ENCODE peak calls at places on chromosomes 1 and 21, in four cellular contexts. N is activated T-cell treated with anti-CD3 and anti-CD28 coated beads, Interleukin-2, amount 50 U/mL, for 72 hours; V is skeletal muscle cell; Y is DMS153. F is an unnamed sample.

GRCh38 chr1:93171549-93172050 is 8.6 kb downstream of the TMED5 start:
- DNase-seq in N (no peak), V (no peak), Y (no peak), F (no peak)

GRCh38 chr1:204975568-204976235 is 67.3 kb upstream of the CNTN2 start:
- DNase-seq in N (peak; percentile 58), V (no peak), Y (peak; percentile 23), F (no peak)

GRCh38 chr1:233113713-233114028 is 163.3 kb downstream of the NTPCR start:
- DNase-seq in N (no peak), V (no peak), Y (no peak), F (no peak)

GRCh38 chr1:230125633-230126528 is 58.8 kb downstream of the GALNT2 start:
- DNase-seq in N (peak; percentile 60), V (no peak), Y (no peak), F (no peak)

GRCh38 chr1:54499097-54500029 is 48.7 kb upstream of the ACOT11 start:
- DNase-seq in N (peak; percentile 38), V (no peak), Y (peak; percentile 13), F (no peak)

GRCh38 chr1:223670458-223671159 is 5.1 kb upstream of the CAPN8 start:
- DNase-seq in N (peak; percentile 26), V (peak; percentile 7), Y (peak; percentile 34), F (no peak)

GRCh38 chr1:228463009-228463558 is 24.1 kb upstream of the RNF187 start:
- DNase-seq in N (peak; percentile 45), V (no peak), Y (no peak), F (no peak)

GRCh38 chr1:168085401-168085872 is 51.3 kb downstream of the GPR161 start:
- DNase-seq in N (no peak), V (no peak), Y (no peak), F (no peak)

GRCh38 chr21:37787456-37787855 is 128.8 kb downstream of the KCNJ6 start:
- DNase-seq in N (no peak), V (peak; percentile 88), Y (no peak), F (peak; percentile 67)

GRCh38 chr1:36326499-36326898 is 3.1 kb upstream of the EVA1B start:
- DNase-seq in N (peak; percentile 33), V (no peak), Y (no peak), F (no peak)

GRCh38 chr1:225882699-225883615 is 777 bp upstream of the TMEM63A start:
- DNase-seq in N (peak; percentile 48), V (no peak), Y (peak; percentile 21), F (no peak)

GRCh38 chr1:40372658-40373322 is 737 bp upstream of the SMAP2 start:
- DNase-seq in N (no peak), V (no peak), Y (no peak), F (no peak)

GRCh38 chr1:178938959-178939317 is 68.1 kb upstream of the ANGPTL1 start:
- DNase-seq in N (no peak), V (peak; percentile 72), Y (no peak), F (no peak)

GRCh38 chr1:39469150-39469549 is 22.3 kb upstream of the BMP8A start:
- DNase-seq in N (no peak), V (no peak), Y (no peak), F (no peak)

GRCh38 chr1:98794196-98794886 is 132.8 kb downstream of the SNX7 start:
- DNase-seq in N (peak; percentile 46), V (peak; percentile 26), Y (peak; percentile 58), F (peak; percentile 37)

GRCh38 chr1:111110197-111110899 is 29.5 kb downstream of the DRAM2 start:
- DNase-seq in N (no peak), V (peak; percentile 17), Y (peak; percentile 38), F (no peak)

GRCh38 chr1:112937070-112937469 is 18.9 kb downstream of the SLC16A1 start:
- DNase-seq in N (no peak), V (no peak), Y (no peak), F (no peak)

GRCh38 chr1:74504125-74505065 is 8.0 kb downstream of the LRRC53 start:
- DNase-seq in N (peak; percentile 54), V (peak; percentile 9), Y (peak; percentile 80), F (no peak)